ENCODE peak calls at places on chromosome X, in seven cellular contexts. C is aorta; N is DMS53; H is omental fat pad; P is stomach; L is effector CD4-positive, alpha-beta T cell; B is dorsolateral prefrontal cortex. D is an unnamed sample.
A peak's percentile ranks its signal among the peaks of the same experiment; 100 is the strongest.

GRCh38 chrX:115560211-115560977 is 580 bp upstream of the PLS3 start:
- DNase-seq in C (no peak), N (peak; percentile 77), H (no peak), P (no peak), L (no peak), B (no peak), D (no peak)

GRCh38 chrX:68827848-68828562 is 816 bp upstream of the EFNB1 start:
- DNase-seq in C (peak; percentile 95), N (peak; percentile 84), H (peak; percentile 82), P (peak; percentile 86), L (peak; percentile 61), B (peak; percentile 75), D (no peak)

GRCh38 chrX:538311-538710 is 92.3 kb upstream of the SHOX start:
- DNase-seq in C (no peak), N (peak; percentile 7), H (no peak), P (no peak), L (no peak), B (no peak), D (no peak)

GRCh38 chrX:134423606-134424005 is 36.4 kb upstream of the HPRT1 start:
- DNase-seq in C (no peak), N (peak; percentile 41), H (no peak), P (no peak), L (no peak), B (no peak), D (no peak)

GRCh38 chrX:70878925-70879324 is 29.6 kb downstream of the TEX11 start:
- DNase-seq in C (no peak), N (no peak), H (no peak), P (no peak), L (no peak), B (no peak), D (no peak)

GRCh38 chrX:150127216-150127615 is 188.9 kb upstream of the EOLA2 start:
- DNase-seq in C (no peak), N (no peak), H (no peak), P (no peak), L (no peak), B (no peak), D (no peak)

GRCh38 chrX:19721726-19722370 is 165.6 kb downstream of the SH3KBP1 start:
- DNase-seq in C (no peak), N (no peak), H (no peak), P (no peak), L (no peak), B (peak; percentile 54), D (no peak)

GRCh38 chrX:118148737-118149136 is 32.1 kb upstream of the KLHL13 start:
- DNase-seq in C (no peak), N (no peak), H (no peak), P (no peak), L (no peak), B (no peak), D (no peak)

GRCh38 chrX:47283015-47283771 is 50.4 kb downstream of the USP11 start:
- DNase-seq in C (no peak), N (peak; percentile 80), H (no peak), P (no peak), L (no peak), B (peak; percentile 55), D (no peak)

GRCh38 chrX:78357342-78358055 is 30.1 kb upstream of the CYSLTR1 start:
- DNase-seq in C (no peak), N (peak; percentile 49), H (no peak), P (no peak), L (no peak), B (no peak), D (no peak)

GRCh38 chrX:1451251-1451675 is 1.4 kb downstream of the ASMTL start:
- DNase-seq in C (peak; percentile 53), N (no peak), H (no peak), P (no peak), L (no peak), B (no peak), D (no peak)

GRCh38 chrX:152821145-152821765 is 9.3 kb downstream of the CETN2 start:
- DNase-seq in C (no peak), N (peak; percentile 73), H (no peak), P (peak; percentile 52), L (no peak), B (no peak), D (no peak)

GRCh38 chrX:50432760-50433377 is 37.8 kb downstream of the DGKK start:
- DNase-seq in C (no peak), N (no peak), H (no peak), P (no peak), L (no peak), B (no peak), D (no peak)

GRCh38 chrX:30283456-30284200 is 25.6 kb downstream of the NR0B1 start:
- DNase-seq in C (no peak), N (peak; percentile 87), H (no peak), P (no peak), L (no peak), B (no peak), D (no peak)

GRCh38 chrX:66833426-66833825 is 194.5 kb upstream of the EDA2R start:
- DNase-seq in C (no peak), N (no peak), H (no peak), P (no peak), L (no peak), B (no peak), D (no peak)

GRCh38 chrX:42246814-42247213 is 323.5 kb upstream of the CASK start:
- DNase-seq in C (no peak), N (peak; percentile 61), H (no peak), P (no peak), L (no peak), B (no peak), D (no peak)

GRCh38 chrX:100654256-100654655 is 10.3 kb downstream of the SRPX2 start:
- DNase-seq in C (no peak), N (peak; percentile 65), H (no peak), P (no peak), L (no peak), B (no peak), D (no peak)

GRCh38 chrX:106608016-106608415 is 3.8 kb upstream of the RADX start:
- DNase-seq in C (no peak), N (peak; percentile 87), H (no peak), P (no peak), L (no peak), B (no peak), D (no peak)

GRCh38 chrX:74940414-74940813 is 15.2 kb upstream of the NEXMIF start:
- DNase-seq in C (no peak), N (no peak), H (no peak), P (no peak), L (no peak), B (no peak), D (no peak)

GRCh38 chrX:38061335-38061734 is 55.0 kb downstream of the SYTL5 start:
- DNase-seq in C (no peak), N (peak; percentile 78), H (no peak), P (no peak), L (no peak), B (no peak), D (no peak)

GRCh38 chrX:40058719-40059118 is 39.0 kb downstream of the BCOR start:
- DNase-seq in C (peak; percentile 53), N (peak; percentile 96), H (no peak), P (peak; percentile 41), L (no peak), B (no peak), D (no peak)

GRCh38 chrX:13791559-13791958 is 25.3 kb downstream of the GPM6B start:
- DNase-seq in C (no peak), N (no peak), H (no peak), P (no peak), L (no peak), B (no peak), D (peak; percentile 9)

GRCh38 chrX:57156397-57157049 is 19.3 kb upstream of the SPIN2A start:
- DNase-seq in C (no peak), N (peak; percentile 74), H (no peak), P (peak; percentile 37), L (no peak), B (peak; percentile 17), D (no peak)

GRCh38 chrX:118066867-118067515 is 49.6 kb downstream of the KLHL13 start:
- DNase-seq in C (no peak), N (peak; percentile 91), H (no peak), P (no peak), L (no peak), B (no peak), D (no peak)

GRCh38 chrX:34956915-34957314 is 14.3 kb downstream of the FAM47B start:
- DNase-seq in C (no peak), N (no peak), H (no peak), P (no peak), L (no peak), B (no peak), D (no peak)

GRCh38 chrX:50707376-50707775 is 106.6 kb downstream of the SHROOM4 start:
- DNase-seq in C (no peak), N (no peak), H (no peak), P (no peak), L (no peak), B (no peak), D (no peak)

GRCh38 chrX:148867596-148867995 is 367.2 kb downstream of the AFF2 start:
- DNase-seq in C (no peak), N (no peak), H (no peak), P (no peak), L (no peak), B (no peak), D (no peak)

GRCh38 chrX:120310861-120311631 is at the start of gene TMEM255A:
- DNase-seq in C (no peak), N (peak; percentile 65), H (no peak), P (no peak), L (no peak), B (no peak), D (no peak)

GRCh38 chrX:8504451-8504850 is 39.8 kb downstream of the VCX3B start:
- DNase-seq in C (no peak), N (no peak), H (no peak), P (no peak), L (no peak), B (no peak), D (no peak)

GRCh38 chrX:22365460-22365859 is 92.7 kb downstream of the CBLL2 start:
- DNase-seq in C (no peak), N (no peak), H (no peak), P (no peak), L (no peak), B (no peak), D (no peak)

GRCh38 chrX:121504148-121504547 is 456.7 kb downstream of the GLUD2 start:
- DNase-seq in C (no peak), N (no peak), H (no peak), P (no peak), L (no peak), B (no peak), D (no peak)

GRCh38 chrX:114675365-114675764 is 91.5 kb downstream of the HTR2C start:
- DNase-seq in C (no peak), N (no peak), H (no peak), P (no peak), L (no peak), B (no peak), D (no peak)

D was measured in frontal cortex.